ENCODE peak calls at places on chromosomes 12 and 14, in ten cellular contexts. I is lung; Q is aorta; V is right atrium auricular region; M is A549; Z is naive thymus-derived CD4-positive, alpha-beta T cell; U is BE2C; H is endothelial cell of umbilical vein; E is stomach; P is tibial nerve. O is an unnamed sample.

GRCh38 chr14:74135386-74135785 is 50.6 kb downstream of the LIN52 start:
- DNase-seq in U (no peak), Z (no peak), M (no peak), E (no peak), V (no peak), H (no peak), P (no peak), Q (no peak), I (no peak), O (no peak)

GRCh38 chr12:13534645-13535398 is 338.3 kb downstream of the EMP1 start:
- DNase-seq in V (peak; percentile 72), H (peak; percentile 68), P (peak; percentile 73), E (peak; percentile 79), I (peak; percentile 61), M (peak; percentile 60), U (peak; percentile 89), Z (peak; percentile 46), Q (peak; percentile 68), O (no peak)

GRCh38 chr14:70193396-70193795 is 4.6 kb upstream of the SLC8A3 start:
- DNase-seq in Q (no peak), I (no peak), H (no peak), V (no peak), E (no peak), Z (no peak), M (no peak), U (no peak), P (no peak), O (no peak)

GRCh38 chr14:64541971-64542838 is 1.7 kb downstream of the HSPA2 start:
- DNase-seq in H (no peak), U (no peak), M (no peak), P (no peak), V (no peak), Q (peak; percentile 50), Z (peak; percentile 32), I (no peak), E (no peak), O (peak; percentile 48)

GRCh38 chr14:50762001-50762930 is 68.7 kb downstream of the NIN start:
- DNase-seq in E (no peak), Z (no peak), V (no peak), I (no peak), H (no peak), Q (no peak), M (no peak), P (no peak), U (no peak), O (no peak)

GRCh38 chr12:93677195-93678064 is at the start of gene CRADD:
- DNase-seq in Q (peak; percentile 87), U (peak; percentile 77), H (peak; percentile 97), E (peak; percentile 76), Z (peak; percentile 78), P (peak; percentile 84), M (peak; percentile 99), I (peak; percentile 89), V (peak; percentile 84), O (peak; percentile 82)

GRCh38 chr12:50751921-50752721 is 11.8 kb upstream of the ATF1 start:
- DNase-seq in P (no peak), H (no peak), Q (no peak), E (no peak), M (peak; percentile 18), Z (no peak), U (no peak), I (no peak), V (no peak), O (no peak)

GRCh38 chr14:68694516-68695235 is 98.2 kb downstream of the ZFP36L1 start:
- DNase-seq in P (no peak), M (no peak), E (no peak), Q (peak; percentile 45), V (no peak), H (peak; percentile 30), Z (no peak), I (no peak), U (no peak), O (no peak)

GRCh38 chr12:5586201-5586600 is 154.3 kb downstream of the NTF3 start:
- DNase-seq in V (no peak), U (no peak), I (no peak), P (no peak), Q (no peak), M (peak; percentile 40), E (no peak), Z (no peak), H (peak; percentile 92), O (no peak)

GRCh38 chr12:111819191-111820158 is 22.6 kb upstream of the MAPKAPK5 start:
- DNase-seq in Z (no peak), Q (no peak), H (no peak), U (no peak), P (no peak), I (no peak), M (no peak), E (no peak), V (no peak), O (no peak)

GRCh38 chr14:39406560-39406959 is 25.7 kb downstream of the FBXO33 start:
- DNase-seq in V (no peak), U (no peak), Z (no peak), I (no peak), H (no peak), E (no peak), P (no peak), Q (no peak), M (no peak), O (no peak)

GRCh38 chr12:93302331-93303229 is 75.1 kb upstream of the NUDT4 start:
- DNase-seq in E (no peak), H (peak; percentile 73), M (no peak), Z (no peak), P (peak; percentile 61), V (no peak), Q (peak; percentile 55), I (no peak), U (no peak), O (no peak)

GRCh38 chr12:82758743-82759142 is 72.0 kb downstream of the TMTC2 start:
- DNase-seq in M (peak; percentile 12), V (no peak), H (no peak), P (no peak), U (no peak), I (no peak), Z (no peak), E (no peak), Q (no peak), O (no peak)

GRCh38 chr12:119372540-119372939 is 38.0 kb downstream of the CCDC60 start:
- DNase-seq in V (no peak), H (no peak), M (no peak), Q (no peak), Z (no peak), I (peak; percentile 30), P (no peak), U (no peak), E (no peak), O (no peak)

GRCh38 chr14:87133073-87133815 is 859.7 kb downstream of the GALC start:
- DNase-seq in Z (no peak), H (no peak), I (no peak), M (no peak), P (peak; percentile 12), V (no peak), E (no peak), U (no peak), Q (no peak), O (no peak)

GRCh38 chr14:68603682-68604360 is 189.0 kb downstream of the ZFP36L1 start:
- DNase-seq in H (no peak), U (no peak), M (no peak), E (no peak), I (no peak), P (no peak), Z (no peak), V (no peak), Q (no peak), O (no peak)

DNA sequence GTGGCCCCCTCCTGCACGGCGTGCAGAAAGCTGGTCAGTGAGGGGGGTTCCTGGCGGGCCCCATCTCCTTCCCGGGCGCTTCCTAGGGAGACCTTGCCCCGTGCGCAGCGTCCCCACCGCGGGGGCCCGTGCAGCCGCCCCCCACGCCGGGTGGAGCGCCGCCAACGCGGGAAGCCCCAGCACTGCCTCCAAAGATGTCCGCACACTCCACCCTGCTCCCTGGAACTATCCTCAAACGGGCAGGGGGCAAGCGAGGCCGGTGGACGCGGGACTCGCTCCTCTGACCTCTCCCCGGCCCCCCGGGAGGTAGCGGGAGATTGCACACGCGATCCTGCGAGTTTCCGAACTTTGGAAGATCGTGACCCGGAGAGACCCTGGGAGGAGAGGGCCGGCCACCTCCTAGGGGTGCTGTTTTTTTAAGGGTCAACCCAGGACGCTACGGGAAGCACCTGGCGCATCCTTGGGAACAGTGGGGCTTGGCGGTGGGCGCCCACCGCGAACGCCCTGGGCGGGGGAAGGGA is 1.5 kb upstream of the FZD10 start:
- DNase-seq in V (no peak), I (no peak), P (no peak), E (no peak), H (no peak), U (no peak), M (no peak), Q (no peak), Z (no peak), O (no peak)
- H3K4me3 ChIP-seq in V (no peak overlapping the region), I (no peak overlapping the region), P (peak overlapping the region; percentile 31), E (peak overlapping the region; percentile 47), H (no peak overlapping the region), U (no peak overlapping the region), M (no peak overlapping the region), Q (no peak overlapping the region), Z (no peak overlapping the region), O (no peak overlapping the region)

DNA sequence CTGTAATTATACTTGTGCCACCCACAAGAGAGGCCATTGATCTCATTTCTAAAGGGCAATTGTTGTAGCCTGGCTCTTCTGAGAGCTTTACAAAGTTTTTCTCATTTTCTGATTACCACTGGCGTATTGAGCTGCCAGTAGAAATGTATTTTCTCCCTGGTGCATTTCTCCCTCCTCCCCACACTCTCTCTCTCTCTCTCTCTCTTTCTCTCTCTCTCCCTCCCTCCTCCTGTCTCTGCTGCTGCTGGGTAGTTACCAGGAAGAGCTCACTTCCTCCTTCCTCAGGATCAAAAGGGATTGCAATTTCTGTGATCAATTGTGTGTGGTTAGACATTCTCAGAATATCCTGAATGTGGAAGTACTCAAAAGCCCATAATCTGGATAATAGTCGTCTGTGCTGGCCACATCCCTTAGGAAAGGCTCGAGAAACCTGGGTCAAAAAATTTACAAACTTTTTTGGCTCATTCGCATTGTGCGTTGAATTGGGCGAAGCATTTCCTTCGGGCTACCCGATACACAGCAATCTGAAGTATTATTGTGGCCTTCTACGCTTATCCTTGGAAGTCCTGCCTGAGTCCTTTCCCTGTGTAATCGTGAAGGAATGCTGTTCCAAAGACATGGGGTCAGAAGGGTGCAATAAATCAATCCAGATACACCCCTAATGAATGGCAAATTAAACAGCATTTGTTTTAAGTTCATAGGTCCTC is 254.8 kb downstream of the MSRB3 start:
- DNase-seq in I (no peak), H (peak; percentile 85), V (no peak), Z (no peak), P (no peak), U (no peak), E (no peak), Q (no peak), M (no peak), O (no peak)
- H3K4me1 ChIP-seq in I (no peaks in the 10 kb centered on the region), H (peaks cover 63% of the 10 kb centered on the region), V (no peaks in the 10 kb centered on the region), Z (no peaks in the 10 kb centered on the region), P (no peaks in the 10 kb centered on the region), U (no peaks in the 10 kb centered on the region), E (no peaks in the 10 kb centered on the region), Q (no peaks in the 10 kb centered on the region), M (peaks cover 21% of the 10 kb centered on the region), O (no peaks in the 10 kb centered on the region)

GRCh38 chr12:116306536-116306935 is 29.0 kb upstream of the MED13L start:
- DNase-seq in V (no peak), U (no peak), E (no peak), Q (no peak), I (no peak), M (no peak), H (no peak), P (no peak), Z (no peak), O (no peak)
- H3K4me3 ChIP-seq in V (no peak overlapping the region), U (no peak overlapping the region), E (no peak overlapping the region), Q (no peak overlapping the region), I (no peak overlapping the region), M (no peak overlapping the region), H (no peak overlapping the region), P (no peak overlapping the region), Z (no peak overlapping the region), O (no peak overlapping the region)

GRCh38 chr14:24313912-24314311 is 2.6 kb downstream of the LTB4R start:
- DNase-seq in Z (no peak), U (no peak), I (no peak), P (no peak), V (no peak), E (no peak), M (no peak), H (no peak), Q (no peak), O (no peak)
- H3K4me1 ChIP-seq in Z (peaks cover 55% of the 10 kb centered on the region), U (peaks cover 3% of the 10 kb centered on the region), I (peaks cover 53% of the 10 kb centered on the region), P (peaks cover 43% of the 10 kb centered on the region), V (no peaks in the 10 kb centered on the region), E (peaks cover 44% of the 10 kb centered on the region), M (peaks cover 11% of the 10 kb centered on the region), H (peaks cover 77% of the 10 kb centered on the region), Q (no peaks in the 10 kb centered on the region), O (peaks cover 57% of the 10 kb centered on the region)

O was measured in CD8-positive, alpha-beta memory T cell.